ENCODE peak calls at places on chromosome 15, in eight cellular contexts. B, T, N, Z, Q, D, J and L are unnamed samples. For H3K4me1, the result is how much of the 10 kb centered on the place peaks cover.

GRCh38 chr15:69725957-69726356 is 273.3 kb downstream of the RPLP1 start:
- DNase-seq in Z (no peak), N (peak), T (no peak), D (no peak), B (no peak), Q (no peak), J (no peak), L (no peak)

GRCh38 chr15:28944696-28945300 is 59.0 kb downstream of the APBA2 start:
- DNase-seq in D (no peak), Z (no peak), Q (no peak), N (no peak), J (no peak), B (no peak), T (no peak), L (no peak)

GRCh38 chr15:77840962-77841361 is 208.2 kb upstream of the LINGO1 start:
- DNase-seq in N (peak), T (no peak), J (no peak), Z (no peak), B (peak), Q (no peak), D (no peak), L (no peak)

GRCh38 chr15:66108483-66109270 is 144.9 kb downstream of the MEGF11 start:
- DNase-seq in D (no peak), Z (no peak), J (no peak), Q (no peak), B (no peak), T (no peak), N (no peak), L (peak)

GRCh38 chr15:32898991-32899613 is 181.3 kb downstream of the GREM1 start:
- DNase-seq in B (no peak), T (peak), Z (no peak), J (no peak), Q (no peak), D (no peak), N (no peak), L (no peak)

GRCh38 chr15:35872577-35872976 is 326.6 kb upstream of the DPH6 start:
- DNase-seq in Z (no peak), B (no peak), D (no peak), Q (no peak), N (no peak), T (no peak), J (no peak), L (no peak)

GRCh38 chr15:39504812-39505211 is 76.1 kb upstream of the THBS1 start:
- DNase-seq in J (no peak), Q (no peak), B (peak), Z (no peak), T (no peak), D (no peak), N (no peak), L (no peak)

GRCh38 chr15:36090276-36090946 is 489.0 kb upstream of the CDIN1 start:
- DNase-seq in Z (no peak), B (no peak), D (no peak), N (no peak), J (no peak), T (peak), Q (no peak), L (no peak)

GRCh38 chr15:47786371-47786770 is 69.1 kb downstream of the SEMA6D start:
- DNase-seq in Z (no peak), J (no peak), B (no peak), N (no peak), Q (no peak), D (no peak), T (no peak), L (no peak)

GRCh38 chr15:49435201-49435600 is 12.2 kb downstream of the FGF7 start:
- DNase-seq in Z (no peak), J (no peak), B (no peak), T (no peak), Q (no peak), N (no peak), D (no peak), L (peak)

GRCh38 chr15:64877435-64877834 is 34.3 kb upstream of the ANKDD1A start:
- DNase-seq in J (peak), D (peak), N (peak), B (no peak), T (no peak), Z (no peak), Q (no peak), L (peak)

GRCh38 chr15:70852501-70853269 is 1.3 kb downstream of the LARP6 start:
- DNase-seq in T (no peak), N (no peak), J (peak), D (no peak), B (no peak), Q (no peak), Z (no peak), L (peak)

GRCh38 chr15:89790661-89791060 is 14.5 kb downstream of the MESP2 start:
- DNase-seq in N (no peak), B (no peak), T (no peak), J (no peak), Q (no peak), Z (no peak), D (peak), L (no peak)

GRCh38 chr15:67067161-67067853 is 1.9 kb downstream of the SMAD3 start:
- DNase-seq in J (peak), B (no peak), Q (no peak), T (peak), N (no peak), D (no peak), Z (no peak), L (no peak)

GRCh38 chr15:67120839-67121540 is 55.6 kb downstream of the SMAD3 start:
- DNase-seq in J (peak), Q (peak), T (no peak), B (no peak), Z (peak), N (peak), D (peak), L (peak)

GRCh38 chr15:58931985-58932384 is 1.5 kb downstream of the SLTM start:
- DNase-seq in D (no peak), B (peak), T (no peak), Q (no peak), Z (no peak), N (peak), J (peak), L (peak)

GRCh38 chr15:58870451-58870850 is 63.0 kb downstream of the SLTM start:
- DNase-seq in T (no peak), B (no peak), N (no peak), Q (no peak), Z (no peak), D (no peak), J (no peak), L (peak)

GRCh38 chr15:38263996-38264395 is 11.4 kb downstream of the SPRED1 start:
- DNase-seq in Q (no peak), T (no peak), J (no peak), N (no peak), Z (no peak), D (no peak), B (no peak), L (no peak)

DNA sequence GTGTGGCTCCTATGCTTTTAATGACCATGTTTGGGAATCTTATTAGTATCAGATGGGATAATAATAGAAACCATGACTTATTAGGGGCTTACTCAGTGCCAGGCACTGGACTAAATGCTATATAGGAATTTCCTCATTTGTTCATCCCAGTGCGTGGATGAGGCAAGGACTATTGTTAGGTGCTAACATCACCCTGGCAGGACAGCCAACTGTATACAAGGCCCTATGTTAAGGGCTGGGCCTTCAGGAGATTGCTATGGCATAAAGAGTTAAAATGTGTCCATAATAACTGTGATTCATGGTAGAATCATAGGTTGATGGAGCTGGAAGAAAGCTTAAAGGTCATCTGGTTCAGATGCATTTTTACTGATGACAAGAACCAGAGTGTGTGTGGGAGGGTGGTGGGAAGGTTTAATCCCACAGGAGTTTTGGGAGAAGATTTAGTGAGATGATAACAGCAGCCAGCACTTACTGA is 4.7 kb upstream of the FEM1B start:
- DNase-seq in D (no peak), J (peak), Z (no peak), B (peak), T (no peak), Q (peak), N (no peak), L (no peak)
- H3K27ac ChIP-seq in D (peak), J (no peak), Z (no peak), B (peak), T (no peak), Q (peak), N (peak), L (peak)

DNA sequence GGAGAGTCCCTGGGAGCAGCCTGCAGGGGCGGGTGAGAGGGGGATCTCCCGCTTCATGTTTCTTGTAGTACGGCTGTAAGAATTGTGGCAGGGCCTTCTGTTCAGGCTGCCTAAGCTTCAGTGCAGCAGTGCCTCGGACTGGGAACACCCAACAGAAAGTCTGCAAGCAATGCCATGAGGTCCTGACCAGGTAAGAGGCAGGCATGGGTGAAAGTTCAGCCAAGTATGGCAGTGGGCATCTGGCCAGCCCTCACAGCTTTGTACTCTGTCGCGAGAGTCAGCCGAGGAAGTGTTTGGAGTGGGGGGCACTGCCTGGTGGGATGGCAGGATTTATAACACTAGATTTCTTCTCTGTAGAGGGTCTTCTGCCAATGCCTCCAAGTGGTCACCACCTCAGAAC is 1.8 kb upstream of the DNAJC17 start:
- DNase-seq in B (no peak), Q (no peak), D (no peak), T (no peak), Z (no peak), N (no peak), J (no peak), L (no peak)
- TF ChIP-seq CTCF in B (no peak), Q (no peak), D (no peak), T (no peak), Z (no peak), N (no peak), J (no peak), L (no peak)

DNA sequence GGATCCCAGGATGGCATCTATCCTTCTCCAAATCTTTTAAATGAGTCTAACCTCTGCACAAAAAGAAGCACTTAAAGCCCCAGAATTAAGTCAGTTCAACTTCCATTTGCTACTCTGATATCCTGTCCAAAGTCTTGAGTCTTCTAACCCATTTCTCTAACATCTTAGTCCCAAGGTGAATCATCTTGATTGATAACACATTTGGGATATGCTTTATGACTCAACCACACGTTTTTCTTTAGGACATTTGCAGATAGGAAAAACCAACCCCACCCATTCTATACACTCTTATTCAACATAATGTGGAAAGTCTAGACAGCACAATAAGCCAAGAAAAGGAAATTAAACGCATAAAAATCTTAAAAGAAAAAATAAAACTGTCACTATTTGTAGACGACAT is 18.8 kb upstream of the TEX9 start:
- DNase-seq in Z (no peak), N (no peak), Q (no peak), T (no peak), J (no peak), B (no peak), D (no peak), L (no peak)
- H3K4me1 ChIP-seq in Z (under half), N (under half), Q (under half), T (under half), J (under half), B (under half), D (under half), L (under half)

GRCh38 chr15:40999190-40999589 is 45.9 kb downstream of the CHAC1 start:
- DNase-seq in D (no peak), T (no peak), Z (no peak), Q (no peak), B (peak), J (no peak), N (no peak), L (no peak)

GRCh38 chr15:41006479-41006878 is 53.2 kb downstream of the CHAC1 start:
- DNase-seq in B (no peak), D (no peak), N (no peak), T (no peak), Z (no peak), Q (no peak), J (no peak), L (no peak)

GRCh38 chr15:40995656-40996055 is 42.4 kb downstream of the CHAC1 start:
- DNase-seq in T (no peak), Z (no peak), J (no peak), D (no peak), B (no peak), Q (no peak), N (no peak), L (no peak)

GRCh38 chr15:41001524-41001923 is 48.3 kb downstream of the CHAC1 start:
- DNase-seq in N (no peak), D (no peak), J (peak), Z (no peak), T (no peak), B (no peak), Q (no peak), L (no peak)
- H3K27ac ChIP-seq in N (no peak), D (no peak), J (peak), Z (no peak), T (peak), B (no peak), Q (no peak), L (no peak)

GRCh38 chr15:72475674-72476073 is 1.5 kb downstream of the ARIH1 start:
- DNase-seq in Z (no peak), D (no peak), J (no peak), N (no peak), B (no peak), T (no peak), Q (no peak), L (no peak)

GRCh38 chr15:72473670-72474465 is at the start of gene ARIH1:
- DNase-seq in D (peak), N (peak), B (peak), Z (peak), T (peak), Q (peak), J (peak), L (peak)

GRCh38 chr15:72474466-72474911 is 359 bp downstream of the ARIH1 start:
- DNase-seq in T (no peak), Q (no peak), B (no peak), J (peak), D (no peak), N (no peak), Z (no peak), L (peak)

GRCh38 chr15:72474912-72475601 is 927 bp downstream of the ARIH1 start:
- DNase-seq in N (peak), T (peak), J (peak), Q (peak), B (peak), D (peak), Z (peak), L (peak)

GRCh38 chr15:72472907-72473669 is 1.0 kb upstream of the ARIH1 start:
- DNase-seq in J (no peak), N (no peak), T (no peak), Z (no peak), Q (no peak), D (no peak), B (no peak), L (no peak)
- TF ChIP-seq CTCF in J (no peak), N (no peak), T (no peak), Z (no peak), Q (no peak), D (peak), B (peak), L (peak)

DNA sequence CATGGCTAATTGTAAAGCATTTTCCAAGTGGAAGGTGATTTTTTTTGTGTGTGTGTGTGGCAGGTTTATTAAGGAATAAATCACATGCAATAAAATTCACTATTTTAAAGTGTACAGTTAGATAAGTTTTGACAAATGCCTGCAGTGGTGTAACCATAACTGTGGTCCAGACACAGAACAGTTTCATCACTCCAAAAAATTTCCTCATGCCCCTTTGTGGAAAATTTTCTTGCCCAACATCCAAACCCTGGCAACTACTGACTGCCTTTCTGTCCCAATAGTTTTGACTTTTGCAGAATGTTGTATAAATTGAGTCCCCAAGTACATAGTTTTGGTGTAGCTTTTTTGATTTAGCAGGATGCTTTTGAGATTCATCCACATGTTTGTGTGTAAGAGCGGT is 135.1 kb upstream of the KLHL25 start:
- DNase-seq in D (no peak), T (no peak), Z (no peak), J (no peak), N (no peak), Q (no peak), B (no peak), L (no peak)
- H3K4me1 ChIP-seq in D (under half), T (under half), Z (under half), J (under half), N (under half), Q (under half), B (under half), L (under half)

GRCh38 chr15:40942865-40943264 is 10.4 kb upstream of the CHAC1 start:
- DNase-seq in J (no peak), N (peak), B (no peak), T (no peak), Z (no peak), Q (no peak), D (peak), L (no peak)
- H3K27ac ChIP-seq in J (no peak), N (no peak), B (no peak), T (no peak), Z (no peak), Q (no peak), D (no peak), L (no peak)

DNA sequence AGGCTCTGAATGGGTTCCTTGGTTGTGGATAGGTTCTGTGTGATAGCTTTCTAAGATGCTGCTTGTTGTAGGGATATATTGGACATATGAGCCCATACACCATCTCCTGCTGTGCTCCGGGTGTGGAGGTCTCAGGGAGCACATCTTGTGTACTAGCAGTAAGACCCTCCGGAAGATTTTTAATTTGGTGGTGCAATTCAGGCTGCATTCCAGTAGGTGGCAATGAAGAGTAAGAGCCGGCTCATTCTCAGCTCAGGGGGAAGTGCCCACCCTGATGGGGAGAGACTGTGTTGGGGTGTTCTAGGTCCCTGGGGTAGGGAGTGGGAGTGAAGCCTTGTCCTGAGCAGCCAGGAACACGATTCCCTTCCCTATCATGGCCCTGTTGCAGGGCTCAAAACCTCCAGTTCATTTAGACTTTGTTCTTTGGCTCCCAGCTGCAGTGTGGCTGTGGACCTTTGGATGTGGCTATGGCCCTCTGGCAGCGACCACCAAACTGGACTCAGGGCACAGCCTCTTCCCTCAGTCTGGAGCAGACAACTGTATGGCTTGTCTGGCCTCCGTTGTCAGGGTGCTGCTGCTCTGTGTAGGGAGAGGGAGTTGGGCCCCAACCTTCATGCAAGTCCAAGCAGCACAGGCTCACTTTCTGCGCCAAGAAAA is 104.7 kb downstream of the UNC13C start:
- DNase-seq in J (peak), D (no peak), T (peak), Z (no peak), B (no peak), N (no peak), Q (no peak), L (peak)
- TF ChIP-seq CTCF in J (peak), D (peak), T (peak), Z (peak), B (peak), N (peak), Q (peak), L (peak)